ENCODE peak calls at places on chromosomes 4 and X, in five cellular contexts. E is A549, X is K562, M is GM12878, C is HepG2. N is an unnamed sample.

GRCh38 chrX:79524642-79525041 is 157.5 kb upstream of the ITM2A start:
- DNase-seq in E (no peak), X (no peak), M (no peak), C (no peak), N (no peak)

GRCh38 chr4:26466871-26467270 is 23.4 kb downstream of the CCKAR start:
- DNase-seq in E (no peak), X (no peak), M (no peak), C (no peak), N (no peak)

GRCh38 chr4:7638984-7639789 is 204.5 kb upstream of the PSAPL1 start:
- DNase-seq in E (no peak), X (no peak), M (no peak), C (peak; percentile 93), N (no peak)

GRCh38 chr4:41452484-41453225 is 85.3 kb upstream of the LIMCH1 start:
- DNase-seq in E (no peak), X (no peak), M (no peak), C (no peak), N (no peak)

GRCh38 chr4:9904976-9905587 is 116.2 kb downstream of the SLC2A9 start:
- DNase-seq in E (no peak), X (no peak), M (no peak), C (no peak), N (no peak)

GRCh38 chr4:96407651-96408342 is 567.9 kb downstream of the PDHA2 start:
- DNase-seq in E (no peak), X (no peak), M (no peak), C (no peak), N (no peak)

GRCh38 chrX:138858438-138858837 is 146.9 kb upstream of the FGF13 start:
- DNase-seq in E (no peak), X (peak; percentile 52), M (no peak), C (no peak), N (no peak)

GRCh38 chr4:26173619-26174018 is 147.2 kb upstream of the RBPJ start:
- DNase-seq in E (no peak), X (no peak), M (no peak), C (no peak), N (no peak)

GRCh38 chr4:6909970-6910339 is 329 bp downstream of the TBC1D14 start:
- DNase-seq in E (peak; percentile 18), X (no peak), M (no peak), C (no peak), N (no peak)

GRCh38 chr4:6749340-6750171 is 33.0 kb upstream of the KIAA0232 start:
- DNase-seq in E (peak; percentile 65), X (peak; percentile 47), M (no peak), C (peak; percentile 91), N (no peak)

DNA sequence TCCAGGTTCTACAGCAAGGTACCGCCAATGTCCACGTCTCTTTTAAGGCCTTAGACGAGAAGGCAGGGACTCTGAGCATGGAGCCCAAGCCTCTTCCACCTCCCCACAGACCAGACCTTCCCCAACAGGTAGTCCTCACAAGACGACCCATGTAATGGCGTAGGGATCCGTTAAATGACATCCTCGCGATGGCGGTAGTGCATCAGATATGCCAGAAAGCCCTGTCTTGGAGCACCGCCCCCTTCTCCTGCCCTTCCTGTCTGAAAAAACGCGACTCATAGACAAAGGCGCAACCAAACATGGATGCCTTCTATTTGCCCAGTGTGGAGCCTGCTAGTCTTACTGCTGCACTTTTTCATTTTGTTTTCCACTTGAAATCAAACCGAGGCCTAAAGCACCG is 185.4 kb downstream of the OR13H1 start:
- DNase-seq in E (no peak), X (no peak), M (peak; percentile 88), C (no peak), N (no peak)
- TF ChIP-seq ESRRA in E (no peak), X (no peak), M (no peak), C (no peak), N (no peak)

DNA sequence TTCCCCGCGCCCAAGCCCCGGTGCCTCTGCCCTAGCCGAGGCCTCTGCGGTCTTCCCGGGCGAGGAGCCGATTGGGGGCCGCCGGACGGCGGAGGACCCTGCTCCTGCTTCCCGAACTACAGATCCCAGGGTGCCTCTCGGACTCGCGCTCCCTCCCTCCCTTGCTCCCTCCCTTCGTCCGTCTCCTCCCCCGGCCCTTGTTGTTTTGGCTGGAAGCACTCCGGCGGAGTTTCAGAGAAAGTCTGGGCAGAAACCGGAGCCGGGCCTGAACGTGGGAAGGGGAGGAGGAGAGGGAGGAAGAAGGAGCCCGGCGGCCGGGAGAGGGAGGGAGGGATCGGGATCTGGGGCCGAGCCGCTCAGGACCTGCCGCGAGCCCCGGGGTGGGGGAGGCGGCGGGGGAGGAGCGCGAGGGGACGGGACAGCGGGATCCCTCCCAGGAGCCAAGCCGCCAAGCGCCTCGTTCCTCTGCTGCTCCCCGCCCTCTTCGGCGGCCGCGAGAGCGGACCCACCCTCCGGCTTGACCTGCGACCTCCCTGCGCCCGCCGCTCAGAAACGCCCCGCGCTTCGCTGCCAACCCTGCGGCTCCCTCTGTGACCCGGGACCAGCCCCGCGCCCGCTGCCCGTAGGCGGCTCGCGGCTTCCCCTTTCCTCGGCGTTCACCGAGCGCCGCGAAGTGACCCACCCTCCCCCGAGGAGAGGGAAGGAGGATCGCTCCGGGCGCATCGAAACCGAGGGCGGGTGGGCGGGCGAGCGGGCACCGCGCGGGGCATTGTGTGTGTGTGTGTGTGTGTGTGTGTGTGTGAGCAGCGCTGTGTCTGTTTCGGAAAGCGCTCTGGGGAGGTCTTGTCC is 473 bp upstream of the GAB1 start:
- DNase-seq in E (peak; percentile 38), X (peak; percentile 75), M (no peak), C (peak; percentile 71), N (peak; percentile 92)
- TF ChIP-seq ESRRA in E (no peak), X (no peak), M (no peak), C (no peak), N (no peak)

GRCh38 chr4:150411527-150411926 is 170.4 kb upstream of the MAB21L2 start:
- DNase-seq in E (no peak), X (no peak), M (no peak), C (no peak), N (no peak)
- TF ChIP-seq ESRRA in E (no peak), X (no peak), M (no peak), C (no peak), N (no peak)

GRCh38 chrX:25005382-25006185 is 10.2 kb downstream of the ARX start:
- DNase-seq in E (no peak), X (no peak), M (no peak), C (no peak), N (no peak)
- TF ChIP-seq ESRRA in E (no peak), X (no peak), M (no peak), C (no peak), N (no peak)

GRCh38 chrX:46179748-46180147 is 365.5 kb downstream of the ZNF674 start:
- DNase-seq in E (no peak), X (no peak), M (no peak), C (no peak), N (no peak)

GRCh38 chrX:46185923-46186810 is 359.1 kb downstream of the ZNF674 start:
- DNase-seq in E (no peak), X (no peak), M (no peak), C (peak; percentile 52), N (no peak)

GRCh38 chrX:46178763-46179162 is 366.5 kb downstream of the ZNF674 start:
- DNase-seq in E (no peak), X (no peak), M (peak; percentile 1), C (no peak), N (no peak)

GRCh38 chrX:46180258-46180687 is 364.9 kb downstream of the ZNF674 start:
- DNase-seq in E (no peak), X (peak; percentile 11), M (peak; percentile 49), C (peak; percentile 2), N (no peak)

GRCh38 chrX:46184749-46185148 is 360.5 kb downstream of the ZNF674 start:
- DNase-seq in E (no peak), X (no peak), M (no peak), C (no peak), N (no peak)
- TF ChIP-seq ESRRA in E (no peak), X (no peak), M (no peak), C (no peak), N (no peak)

GRCh38 chr4:139749313-139749712 is 83.7 kb downstream of the MGST2 start:
- DNase-seq in E (no peak), X (no peak), M (no peak), C (no peak), N (no peak)
- TF ChIP-seq ESRRA in E (no peak), X (no peak), M (no peak), C (no peak), N (no peak)

GRCh38 chr4:128358903-128359260 is 71.3 kb upstream of the PGRMC2 start:
- DNase-seq in E (no peak), X (no peak), M (no peak), C (no peak), N (no peak)

GRCh38 chr4:128355301-128355700 is 67.7 kb upstream of the PGRMC2 start:
- DNase-seq in E (peak; percentile 15), X (peak; percentile 28), M (no peak), C (no peak), N (no peak)

GRCh38 chr4:128357286-128357685 is 69.7 kb upstream of the PGRMC2 start:
- DNase-seq in E (no peak), X (no peak), M (no peak), C (no peak), N (no peak)

GRCh38 chr4:128359422-128359821 is 71.8 kb upstream of the PGRMC2 start:
- DNase-seq in E (no peak), X (no peak), M (no peak), C (no peak), N (no peak)

DNA sequence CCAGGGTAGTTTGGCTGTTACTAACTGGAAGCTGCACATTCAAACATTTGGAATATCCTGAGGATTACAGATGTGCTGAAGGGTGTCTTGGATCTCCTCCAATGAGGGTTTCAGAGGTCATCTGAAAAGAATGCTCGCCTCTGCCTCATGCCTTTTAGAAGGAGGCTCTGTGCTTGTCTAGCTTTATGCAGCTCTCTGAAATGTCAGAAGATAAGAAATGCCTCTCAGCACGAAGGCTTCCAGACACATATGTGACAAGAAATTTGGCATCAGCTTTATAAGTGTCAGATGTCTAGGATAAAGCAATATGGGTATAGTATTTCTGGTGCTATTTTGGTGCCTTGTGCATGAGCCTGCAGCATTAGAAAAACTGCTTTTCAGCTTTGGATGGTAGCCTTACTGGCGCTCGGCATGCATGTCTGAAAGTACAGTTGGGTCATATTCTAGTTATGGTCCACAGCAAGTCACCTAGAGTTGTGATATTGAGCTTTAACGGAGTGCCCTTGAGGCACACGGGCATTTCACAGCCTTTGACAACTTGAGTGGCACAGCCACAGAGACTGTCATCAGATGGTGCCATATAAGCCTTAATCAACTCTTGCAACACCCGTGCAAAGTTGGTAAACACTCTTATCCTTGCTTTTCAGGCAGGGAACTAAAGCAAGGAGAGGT is 70.8 kb upstream of the PGRMC2 start:
- DNase-seq in E (no peak), X (no peak), M (no peak), C (no peak), N (no peak)
- TF ChIP-seq ESRRA in E (no peak), X (no peak), M (no peak), C (no peak), N (no peak)